ENCODE peak calls at places on chromosomes 1 and 21, in six cellular contexts. U is HCT116, R is K562, X is H1, D is HepG2, K is GM12878. Q is an unnamed sample.

GRCh38 chr1:160143695-160144094 is 7.7 kb upstream of the ATP1A4 start:
- DNase-seq in D (no peak), U (no peak), K (no peak), X (no peak), R (no peak), Q (no peak)

GRCh38 chr1:87044840-87045239 is 130.4 kb downstream of the HS2ST1 start:
- DNase-seq in K (no peak), D (no peak), X (no peak), U (no peak), R (no peak), Q (no peak)

GRCh38 chr1:99645699-99646531 is at the start of gene PALMD:
- DNase-seq in D (peak), K (no peak), U (no peak), R (peak), X (no peak), Q (peak)

GRCh38 chr1:227459977-227460376 is 103.4 kb upstream of the ZNF678 start:
- DNase-seq in R (no peak), D (no peak), K (no peak), X (no peak), U (no peak), Q (no peak)

GRCh38 chr1:89523597-89524368 is 846 bp upstream of the LRRC8B start:
- DNase-seq in X (no peak), D (peak), R (peak), K (no peak), U (peak), Q (peak)

GRCh38 chr1:17162941-17163340 is 42.0 kb upstream of the PADI1 start:
- DNase-seq in K (no peak), X (no peak), U (no peak), R (peak), D (no peak), Q (no peak)

GRCh38 chr21:44047996-44048560 is 36.0 kb downstream of the TRAPPC10 start:
- DNase-seq in X (no peak), U (no peak), K (no peak), D (no peak), R (no peak), Q (no peak)

GRCh38 chr1:218886472-218886871 is 287.2 kb upstream of the LYPLAL1 start:
- DNase-seq in U (no peak), X (no peak), D (no peak), K (no peak), R (no peak), Q (no peak)

GRCh38 chr1:53172751-53173498 is 23.7 kb upstream of the CPT2 start:
- DNase-seq in X (no peak), R (no peak), D (peak), U (no peak), K (no peak), Q (no peak)

GRCh38 chr1:67771776-67772175 is 61.5 kb downstream of the GNG12 start:
- DNase-seq in U (no peak), X (no peak), D (no peak), R (no peak), K (no peak), Q (no peak)

GRCh38 chr1:159009704-159010361 is at the start of gene IFI16:
- DNase-seq in D (no peak), U (no peak), X (no peak), K (peak), R (no peak), Q (no peak)

GRCh38 chr1:58782308-58783089 is 1.3 kb downstream of the JUN start:
- DNase-seq in U (no peak), X (peak), D (no peak), K (no peak), R (peak), Q (no peak)

GRCh38 chr1:178683304-178683703 is 41.7 kb upstream of the RALGPS2 start:
- DNase-seq in R (no peak), X (no peak), D (no peak), U (no peak), K (no peak), Q (no peak)

GRCh38 chr1:110053557-110054428 is 16.7 kb downstream of the ALX3 start:
- DNase-seq in K (no peak), D (peak), X (peak), U (no peak), R (peak), Q (no peak)

GRCh38 chr1:18580087-18580486 is 50.6 kb upstream of the PAX7 start:
- DNase-seq in D (no peak), U (no peak), K (no peak), R (no peak), X (no peak), Q (no peak)

GRCh38 chr1:18582890-18583289 is 47.8 kb upstream of the PAX7 start:
- DNase-seq in R (no peak), U (no peak), X (no peak), D (no peak), K (no peak), Q (no peak)

GRCh38 chr1:18581420-18581880 is 49.2 kb upstream of the PAX7 start:
- DNase-seq in R (peak), X (peak), D (no peak), U (no peak), K (no peak), Q (no peak)

GRCh38 chr1:18578271-18578670 is 52.4 kb upstream of the PAX7 start:
- DNase-seq in D (no peak), X (no peak), U (no peak), K (no peak), R (no peak), Q (no peak)

DNA sequence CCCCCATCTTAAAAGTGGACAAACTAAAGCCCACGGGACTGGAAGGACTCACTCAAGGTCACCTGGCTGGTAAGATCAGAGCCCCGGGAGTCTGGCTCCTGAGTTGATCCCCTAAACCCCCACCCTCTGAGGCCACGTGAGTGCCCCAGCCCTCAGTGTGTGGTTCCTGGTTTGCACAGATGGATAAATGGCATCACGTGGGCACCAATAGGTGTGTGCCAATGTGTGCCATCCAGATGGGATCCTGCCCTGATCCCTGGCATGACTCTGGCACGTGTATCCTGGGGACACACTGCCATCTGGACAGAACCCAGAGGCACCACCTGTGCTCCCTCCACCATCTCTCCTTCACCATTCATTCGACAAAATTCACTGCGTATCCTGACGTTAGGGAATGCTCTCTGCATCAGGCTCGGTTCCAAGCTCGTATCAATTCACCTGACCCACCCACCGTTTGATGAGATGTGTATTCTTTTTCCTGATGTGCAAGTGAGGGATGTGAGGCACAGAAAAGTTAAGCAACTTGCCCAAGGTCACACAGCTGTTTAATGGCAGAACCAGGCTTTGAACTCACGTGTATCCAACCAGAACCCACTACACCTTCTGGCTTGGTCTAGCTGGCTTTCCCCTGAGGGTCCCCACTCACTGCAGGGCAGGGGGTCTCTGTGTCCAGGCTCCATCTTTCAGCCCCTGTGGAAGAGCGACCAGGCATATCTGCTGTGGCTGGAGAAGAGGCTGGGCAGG is 49.8 kb upstream of the PAX7 start:
- DNase-seq in K (no peak), R (no peak), D (no peak), U (no peak), X (no peak), Q (no peak)
- TF ChIP-seq ZNF274 in K (no peak), R (no peak), D (no peak), U (no peak), X (no peak), Q (no peak)

GRCh38 chr1:83919872-83920271 is 79.1 kb downstream of the TTLL7 start:
- DNase-seq in R (no peak), U (no peak), K (no peak), X (no peak), D (no peak), Q (no peak)
- TF ChIP-seq ZNF274 in R (no peak), U (no peak), K (no peak), X (no peak), D (no peak), Q (no peak)

DNA sequence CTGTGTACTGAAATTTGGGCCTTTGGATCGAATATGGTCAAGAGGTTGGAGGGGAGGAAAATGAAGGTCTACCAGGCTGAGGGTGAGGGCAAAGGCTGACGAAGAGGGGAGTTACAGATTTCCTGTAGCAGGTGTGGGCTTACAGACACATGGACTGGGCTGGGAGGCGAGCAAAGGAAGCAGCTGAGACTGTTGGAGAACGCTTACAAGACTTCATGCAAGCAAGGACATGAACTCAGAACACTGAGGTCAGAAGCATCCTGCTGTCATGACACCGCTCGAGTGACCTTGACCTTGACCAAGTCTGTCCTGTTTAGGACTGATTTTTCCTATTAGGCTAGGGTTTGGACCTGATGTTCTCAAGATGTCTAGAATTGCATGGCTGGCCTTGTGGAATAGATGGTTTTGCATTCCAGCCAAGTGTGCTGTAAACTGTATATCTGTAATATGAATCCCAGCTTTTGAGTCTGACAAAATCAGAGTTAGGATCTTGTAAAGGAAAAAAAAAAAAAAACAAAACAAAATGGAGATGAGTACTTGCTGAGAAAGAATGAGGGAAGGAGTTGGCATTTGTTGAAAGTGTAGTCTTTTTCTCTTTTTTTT is 5.7 kb downstream of the ELF3 start:
- DNase-seq in R (no peak), D (no peak), X (no peak), U (no peak), K (no peak), Q (no peak)
- TF ChIP-seq ZNF274 in R (no peak), D (no peak), X (no peak), U (no peak), K (no peak), Q (no peak)

GRCh38 chr1:70288171-70288570 is 66.4 kb downstream of the ANKRD13C start:
- DNase-seq in D (no peak), R (no peak), X (no peak), K (no peak), U (no peak), Q (no peak)
- TF ChIP-seq ZNF274 in D (no peak), R (no peak), X (no peak), K (no peak), U (no peak), Q (no peak)

GRCh38 chr1:205306929-205307566 is 14.5 kb downstream of the NUAK2 start:
- DNase-seq in R (no peak), K (no peak), X (no peak), U (no peak), D (no peak), Q (no peak)
- TF ChIP-seq ZNF274 in R (no peak), K (no peak), X (no peak), U (no peak), D (no peak), Q (no peak)

GRCh38 chr1:215251428-215251827 is 168.9 kb downstream of the KCNK2 start:
- DNase-seq in X (no peak), D (no peak), U (no peak), K (no peak), R (no peak), Q (no peak)
- TF ChIP-seq ZNF274 in X (no peak), D (no peak), U (no peak), K (no peak), R (no peak), Q (no peak)

DNA sequence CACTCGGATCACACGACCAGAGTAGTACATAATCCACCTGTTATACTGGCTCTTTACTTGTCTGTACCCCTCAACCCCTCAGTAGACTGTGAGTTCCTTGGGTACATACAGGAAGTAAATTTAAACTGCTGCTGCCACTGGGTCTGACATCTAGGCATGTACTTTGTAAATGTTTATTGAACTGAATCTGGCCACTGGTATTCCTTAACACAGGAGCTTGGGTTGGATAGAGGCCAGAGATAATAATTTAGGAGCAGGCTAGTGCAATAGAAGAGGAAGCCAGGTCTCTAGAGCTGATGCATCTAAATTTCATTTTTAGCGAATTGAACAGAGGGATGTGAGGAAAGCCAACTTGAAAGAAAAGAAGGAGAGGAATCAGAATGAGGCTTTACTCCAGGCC is 12.4 kb downstream of the TTC4 start:
- DNase-seq in K (no peak), U (no peak), X (no peak), D (no peak), R (no peak), Q (no peak)
- TF ChIP-seq ZNF274 in K (no peak), U (no peak), X (no peak), D (no peak), R (no peak), Q (no peak)